ENCODE peak calls at places on chromosome 9, in six cellular contexts. M, A, E, G, T and U are unnamed samples.

GRCh38 chr9:110058304-110058953 is 149.5 kb downstream of the C9orf152 start:
- DNase-seq in M (peak), A (peak), E (peak), G (no peak), T (peak), U (peak)

GRCh38 chr9:6941527-6941926 is 183.8 kb downstream of the KDM4C start:
- DNase-seq in M (no peak), A (no peak), E (no peak), G (no peak), T (no peak), U (no peak)

GRCh38 chr9:99385814-99386279 is 163.8 kb downstream of the SEC61B start:
- DNase-seq in M (peak), A (no peak), E (no peak), G (no peak), T (peak), U (no peak)

GRCh38 chr9:3292311-3292710 is 233.5 kb downstream of the RFX3 start:
- DNase-seq in M (peak), A (no peak), E (no peak), G (no peak), T (no peak), U (no peak)

GRCh38 chr9:131733601-131734061 is 6.2 kb downstream of the RAPGEF1 start:
- DNase-seq in M (peak), A (peak), E (peak), G (no peak), T (peak), U (peak)

GRCh38 chr9:114538241-114538640 is 33.0 kb upstream of the WHRN start:
- DNase-seq in M (no peak), A (peak), E (no peak), G (no peak), T (peak), U (peak)

GRCh38 chr9:123237220-123237619 is 31.2 kb downstream of the STRBP start:
- DNase-seq in M (no peak), A (no peak), E (no peak), G (no peak), T (no peak), U (no peak)

GRCh38 chr9:128389395-128390149 is 18.4 kb downstream of the URM1 start:
- DNase-seq in M (no peak), A (no peak), E (no peak), G (no peak), T (no peak), U (no peak)

GRCh38 chr9:112145886-112146285 is 29.2 kb downstream of the SUSD1 start:
- DNase-seq in M (peak), A (no peak), E (no peak), G (no peak), T (peak), U (no peak)

GRCh38 chr9:113274474-113275146 is 762 bp downstream of the CDC26 start:
- DNase-seq in M (peak), A (peak), E (peak), G (no peak), T (peak), U (peak)

GRCh38 chr9:97431549-97432143 is 19.8 kb downstream of the TDRD7 start:
- DNase-seq in M (no peak), A (no peak), E (no peak), G (no peak), T (no peak), U (no peak)

GRCh38 chr9:79857188-79857587 is 285.4 kb downstream of the TLE4 start:
- DNase-seq in M (no peak), A (no peak), E (no peak), G (no peak), T (no peak), U (no peak)

GRCh38 chr9:129237195-129237611 is 59.1 kb upstream of the IER5L start:
- DNase-seq in M (peak), A (no peak), E (peak), G (no peak), T (peak), U (no peak)

GRCh38 chr9:131020388-131020787 is 11.4 kb downstream of the LAMC3 start:
- DNase-seq in M (peak), A (no peak), E (no peak), G (peak), T (peak), U (no peak)

GRCh38 chr9:136824496-136825225 is 16.9 kb downstream of the RABL6 start:
- DNase-seq in M (no peak), A (no peak), E (no peak), G (no peak), T (no peak), U (no peak)

GRCh38 chr9:105158898-105159297 is 85.6 kb upstream of the SLC44A1 start:
- DNase-seq in M (no peak), A (no peak), E (no peak), G (no peak), T (no peak), U (no peak)

GRCh38 chr9:92770005-92770995 is 5.7 kb upstream of the BICD2 start:
- DNase-seq in M (no peak), A (peak), E (no peak), G (peak), T (peak), U (no peak)

GRCh38 chr9:97633859-97634485 is 351 bp downstream of the NCBP1 start:
- DNase-seq in M (no peak), A (no peak), E (peak), G (no peak), T (no peak), U (no peak)

GRCh38 chr9:124218438-124219289 is 39.1 kb upstream of the NEK6 start:
- DNase-seq in M (peak), A (peak), E (peak), G (peak), T (peak), U (peak)

GRCh38 chr9:124016152-124017063 is 4.8 kb downstream of the LHX2 start:
- DNase-seq in M (no peak), A (no peak), E (no peak), G (no peak), T (no peak), U (no peak)

GRCh38 chr9:136923881-136924280 is 20.7 kb downstream of the FBXW5 start:
- DNase-seq in M (no peak), A (no peak), E (no peak), G (no peak), T (no peak), U (no peak)

GRCh38 chr9:90547896-90548295 is 94.7 kb downstream of the DIRAS2 start:
- DNase-seq in M (no peak), A (no peak), E (no peak), G (no peak), T (no peak), U (no peak)
- TF ChIP-seq CTCF in M (no peak), A (no peak), E (no peak), G (no peak), T (no peak), U (no peak)

GRCh38 chr9:69746859-69747560 is 12.8 kb downstream of the PTAR1 start:
- DNase-seq in M (no peak), A (no peak), E (no peak), G (no peak), T (no peak), U (no peak)

GRCh38 chr9:69744688-69745380 is 15.0 kb downstream of the PTAR1 start:
- DNase-seq in M (peak), A (no peak), E (no peak), G (no peak), T (no peak), U (no peak)

GRCh38 chr9:69748304-69748703 is 11.5 kb downstream of the PTAR1 start:
- DNase-seq in M (peak), A (no peak), E (no peak), G (no peak), T (no peak), U (no peak)

GRCh38 chr9:69743930-69744329 is 15.9 kb downstream of the PTAR1 start:
- DNase-seq in M (no peak), A (no peak), E (no peak), G (no peak), T (no peak), U (no peak)

GRCh38 chr9:69745716-69746538 is 13.9 kb downstream of the PTAR1 start:
- DNase-seq in M (peak), A (no peak), E (no peak), G (no peak), T (peak), U (no peak)
- TF ChIP-seq CTCF in M (peak), A (no peak), E (peak), G (no peak), T (peak), U (no peak)

GRCh38 chr9:34503406-34503805 is 19.4 kb downstream of the ENHO start:
- DNase-seq in M (no peak), A (no peak), E (no peak), G (no peak), T (no peak), U (no peak)

GRCh38 chr9:34500623-34501267 is 22.0 kb downstream of the ENHO start:
- DNase-seq in M (no peak), A (peak), E (peak), G (peak), T (peak), U (peak)

GRCh38 chr9:34501372-34501771 is 21.4 kb downstream of the ENHO start:
- DNase-seq in M (no peak), A (no peak), E (no peak), G (no peak), T (no peak), U (no peak)

GRCh38 chr9:34502471-34503335 is 20.1 kb downstream of the ENHO start:
- DNase-seq in M (no peak), A (no peak), E (no peak), G (no peak), T (no peak), U (no peak)

DNA sequence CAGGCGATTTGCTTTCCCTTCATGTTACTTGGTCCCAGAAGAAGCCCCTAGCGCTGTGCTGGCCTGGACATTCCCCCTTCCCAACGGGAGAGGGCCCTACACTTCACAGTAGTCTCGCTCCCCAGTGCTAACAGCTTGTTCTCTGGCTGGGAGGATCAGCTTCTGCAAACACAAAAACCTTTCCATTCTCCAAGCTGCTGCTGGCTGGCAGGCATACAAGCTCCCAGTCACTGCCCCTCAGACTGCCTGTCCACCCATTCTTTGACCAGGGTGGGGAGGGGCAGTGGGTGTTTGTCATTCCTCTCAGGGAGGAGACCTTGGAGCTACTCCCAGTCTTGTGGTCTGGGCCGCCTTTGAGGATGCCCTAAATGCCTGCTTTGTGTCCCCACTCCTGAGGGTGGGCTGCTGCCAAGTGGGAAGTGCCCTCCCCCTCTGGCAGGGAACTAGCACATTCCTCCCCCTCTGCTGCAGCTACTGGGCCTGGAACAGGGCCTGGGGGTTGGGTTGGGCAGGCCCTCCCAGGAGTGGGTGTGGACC is 20.8 kb downstream of the ENHO start:
- DNase-seq in M (peak), A (no peak), E (no peak), G (peak), T (peak), U (no peak)
- TF ChIP-seq CTCF in M (peak), A (no peak), E (no peak), G (no peak), T (peak), U (no peak)

GRCh38 chr9:121838757-121839669 is 187.6 kb downstream of the DAB2IP start:
- DNase-seq in M (no peak), A (no peak), E (no peak), G (no peak), T (no peak), U (no peak)

GRCh38 chr9:121836382-121836885 is 185.0 kb downstream of the DAB2IP start:
- DNase-seq in M (no peak), A (no peak), E (no peak), G (no peak), T (no peak), U (no peak)

GRCh38 chr9:121837113-121838010 is 185.9 kb downstream of the DAB2IP start:
- DNase-seq in M (peak), A (no peak), E (no peak), G (no peak), T (peak), U (no peak)

GRCh38 chr9:121833061-121833460 is 181.6 kb downstream of the DAB2IP start:
- DNase-seq in M (no peak), A (no peak), E (no peak), G (no peak), T (no peak), U (no peak)

GRCh38 chr9:121835581-121836381 is 184.3 kb downstream of the DAB2IP start:
- DNase-seq in M (no peak), A (no peak), E (no peak), G (no peak), T (no peak), U (no peak)
- TF ChIP-seq CTCF in M (no peak), A (no peak), E (no peak), G (no peak), T (no peak), U (no peak)

GRCh38 chr9:133340256-133340655 is 4.3 kb upstream of the SURF6 start:
- DNase-seq in M (no peak), A (no peak), E (no peak), G (no peak), T (no peak), U (no peak)

GRCh38 chr9:133342570-133342969 is 5.4 kb downstream of the MED22 start:
- DNase-seq in M (no peak), A (no peak), E (no peak), G (no peak), T (no peak), U (peak)

GRCh38 chr9:133340916-133341315 is 4.9 kb upstream of the SURF6 start:
- DNase-seq in M (no peak), A (no peak), E (no peak), G (no peak), T (no peak), U (no peak)

GRCh38 chr9:133341369-133342082 is 5.5 kb upstream of the SURF6 start:
- DNase-seq in M (no peak), A (no peak), E (no peak), G (peak), T (no peak), U (no peak)

DNA sequence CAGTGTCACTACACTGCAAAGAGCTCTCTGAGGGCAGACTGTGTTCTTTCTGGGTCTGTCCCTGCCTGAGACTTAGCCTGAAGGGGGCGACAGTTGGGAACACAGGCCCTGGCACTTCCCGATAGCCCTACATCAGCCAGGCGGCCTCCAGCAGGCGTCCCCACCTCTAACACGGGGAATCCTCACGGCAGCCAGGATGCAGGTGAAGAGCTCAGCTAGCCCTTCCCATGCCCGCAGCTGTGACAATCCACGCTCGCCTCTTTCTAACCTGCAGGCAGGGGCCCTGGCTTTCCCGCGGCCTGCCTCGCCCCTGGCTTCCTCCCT is 5.9 kb downstream of the MED22 start:
- DNase-seq in M (no peak), A (no peak), E (no peak), G (no peak), T (no peak), U (no peak)
- TF ChIP-seq CTCF in M (peak), A (no peak), E (no peak), G (no peak), T (no peak), U (no peak)

DNA sequence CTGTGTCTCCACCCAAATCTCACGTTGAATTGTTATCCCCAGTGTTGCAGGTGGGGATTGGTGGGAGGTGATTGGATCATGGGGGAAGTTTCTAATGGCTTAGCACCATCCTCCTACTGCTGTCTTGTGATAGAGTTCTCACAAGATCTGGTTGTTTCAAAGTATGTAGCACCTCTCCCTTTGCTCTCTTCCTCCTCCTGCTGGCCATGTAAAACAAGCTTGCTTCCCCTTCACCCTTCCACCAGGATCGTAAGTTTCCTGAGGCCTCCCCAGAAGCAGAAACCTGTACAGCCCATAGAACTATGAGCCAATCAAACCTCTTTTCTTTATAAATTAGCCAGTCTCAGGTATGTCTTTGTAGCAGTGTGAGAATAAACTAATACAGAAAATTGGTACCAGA is 214.7 kb upstream of the C9orf72 start:
- DNase-seq in M (no peak), A (no peak), E (no peak), G (no peak), T (no peak), U (peak)
- TF ChIP-seq CTCF in M (no peak), A (no peak), E (no peak), G (no peak), T (no peak), U (no peak)

GRCh38 chr9:18229992-18230676 is 243.8 kb upstream of the ADAMTSL1 start:
- DNase-seq in M (no peak), A (no peak), E (no peak), G (no peak), T (no peak), U (no peak)
- TF ChIP-seq CTCF in M (no peak), A (no peak), E (no peak), G (no peak), T (peak), U (no peak)

DNA sequence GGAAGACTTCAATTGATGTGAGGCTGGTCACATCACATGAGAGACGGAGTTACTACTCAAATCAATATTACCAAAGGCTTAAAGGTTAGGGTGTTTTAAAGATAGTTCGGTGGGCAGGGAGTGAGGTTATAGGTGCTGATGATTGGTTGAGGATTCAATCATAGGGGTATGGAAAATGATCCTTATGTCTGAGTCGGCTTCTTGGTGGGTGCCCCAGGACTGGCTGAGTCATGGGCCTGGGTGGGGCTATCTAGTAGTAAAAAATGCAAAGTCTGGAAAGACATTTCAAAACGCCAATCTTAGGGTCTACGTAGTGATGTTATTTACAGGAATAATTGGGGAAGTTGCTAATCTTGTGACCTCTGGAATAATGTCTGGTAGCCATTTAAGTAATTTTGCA is 15.2 kb upstream of the SPIN1 start:
- DNase-seq in M (no peak), A (no peak), E (no peak), G (no peak), T (no peak), U (no peak)
- TF ChIP-seq CTCF in M (no peak), A (no peak), E (no peak), G (no peak), T (no peak), U (no peak)

GRCh38 chr9:91349115-91349555 is 12.6 kb downstream of the AUH start:
- DNase-seq in M (no peak), A (no peak), E (no peak), G (no peak), T (no peak), U (no peak)

GRCh38 chr9:91348191-91348790 is 13.4 kb downstream of the AUH start:
- DNase-seq in M (no peak), A (no peak), E (no peak), G (no peak), T (no peak), U (no peak)

GRCh38 chr9:91345978-91346377 is 15.7 kb downstream of the AUH start:
- DNase-seq in M (no peak), A (no peak), E (no peak), G (no peak), T (no peak), U (no peak)

GRCh38 chr9:91347370-91347769 is 14.3 kb downstream of the AUH start:
- DNase-seq in M (no peak), A (no peak), E (no peak), G (no peak), T (no peak), U (no peak)

GRCh38 chr9:91346644-91347043 is 15.1 kb downstream of the AUH start:
- DNase-seq in M (no peak), A (no peak), E (no peak), G (no peak), T (no peak), U (no peak)
- TF ChIP-seq CTCF in M (no peak), A (no peak), E (no peak), G (no peak), T (no peak), U (no peak)